ENCODE peak calls at places on chromosomes 5 and 9, in eight cellular contexts. O is GM23338; N is KBM-7; D is mucosa of gallbladder; M is HuH-7; G is caudate nucleus; U is stimulated activated CD8-positive, alpha-beta memory T cell treated with anti-CD3 and anti-CD28 coated beads, Interleukin-2, amount 100 ng/mL, for 1 hour; R is right cardiac atrium. Y is an unnamed sample.

GRCh38 chr5:63743096-63743798 is 219.0 kb downstream of the HTR1A start:
- DNase-seq in U (no peak), M (no peak), O (no peak), G (no peak), D (no peak), N (no peak), R (no peak), Y (no peak)

GRCh38 chr5:158619083-158619788 is 480.5 kb downstream of the EBF1 start:
- DNase-seq in D (peak), U (no peak), N (no peak), M (peak), R (no peak), O (no peak), G (no peak), Y (no peak)

GRCh38 chr5:81817086-81817485 is 66.2 kb upstream of the SSBP2 start:
- DNase-seq in O (no peak), U (no peak), G (no peak), M (no peak), D (no peak), R (no peak), N (no peak), Y (no peak)

GRCh38 chr9:134964686-134965085 is 47.0 kb upstream of the FCN1 start:
- DNase-seq in M (no peak), R (no peak), O (no peak), G (no peak), U (no peak), D (no peak), N (no peak), Y (no peak)

GRCh38 chr5:178194026-178194425 is 6.9 kb upstream of the GMCL2 start:
- DNase-seq in O (no peak), R (no peak), U (no peak), D (no peak), G (no peak), M (no peak), N (peak), Y (no peak)

GRCh38 chr9:130981002-130981760 is 27.8 kb upstream of the LAMC3 start:
- DNase-seq in O (no peak), U (no peak), N (peak), M (no peak), D (no peak), G (no peak), R (no peak), Y (no peak)

GRCh38 chr9:76773051-76773450 is 8.8 kb downstream of the PCA3 start:
- DNase-seq in R (no peak), N (no peak), O (no peak), D (no peak), G (no peak), M (no peak), U (no peak), Y (no peak)

GRCh38 chr5:73376618-73377170 is 71.9 kb downstream of the FOXD1 start:
- DNase-seq in O (no peak), M (no peak), G (no peak), N (no peak), D (no peak), R (no peak), U (no peak), Y (no peak)

GRCh38 chr9:126806336-126806735 is 1.5 kb downstream of the ZBTB43 start:
- DNase-seq in D (no peak), N (no peak), G (no peak), M (no peak), O (no peak), R (no peak), U (no peak), Y (no peak)

GRCh38 chr5:168477060-168477459 is 9.2 kb upstream of the RARS1 start:
- DNase-seq in R (no peak), G (no peak), M (no peak), N (peak), O (peak), U (no peak), D (no peak), Y (no peak)

GRCh38 chr5:145681686-145682085 is 153.5 kb downstream of the PRELID2 start:
- DNase-seq in G (no peak), D (peak), N (peak), O (peak), U (no peak), R (peak), M (peak), Y (peak)

GRCh38 chr5:158753354-158753753 is 346.4 kb downstream of the EBF1 start:
- DNase-seq in R (no peak), G (no peak), D (no peak), M (no peak), U (no peak), N (no peak), O (no peak), Y (no peak)

GRCh38 chr9:133897675-133898074 is 94.4 kb downstream of the VAV2 start:
- DNase-seq in U (no peak), O (no peak), D (no peak), M (no peak), G (no peak), N (no peak), R (no peak), Y (no peak)

GRCh38 chr5:6734243-6734695 is 21.0 kb downstream of the TENT4A start:
- DNase-seq in D (no peak), G (no peak), M (no peak), N (no peak), R (peak), O (no peak), U (no peak), Y (no peak)

GRCh38 chr5:81971694-81972495 is at the start of gene ATG10:
- DNase-seq in U (peak), D (peak), R (peak), G (peak), N (peak), O (peak), M (peak), Y (peak)

GRCh38 chr9:15142903-15143534 is 164.0 kb downstream of the TTC39B start:
- DNase-seq in M (peak), N (no peak), U (no peak), O (peak), G (no peak), R (no peak), D (no peak), Y (no peak)

GRCh38 chr5:136197462-136198142 is 4.6 kb upstream of the SMIM32 start:
- DNase-seq in O (no peak), D (no peak), R (no peak), G (no peak), N (no peak), U (no peak), M (no peak), Y (no peak)

GRCh38 chr9:136387217-136387616 is 12.8 kb downstream of the SNAPC4 start:
- DNase-seq in M (no peak), G (no peak), R (no peak), D (no peak), U (no peak), N (no peak), O (no peak), Y (no peak)

GRCh38 chr5:95606419-95606818 is 13.5 kb upstream of the GPR150 start:
- DNase-seq in O (no peak), D (no peak), N (no peak), U (no peak), R (no peak), G (no peak), M (no peak), Y (no peak)

GRCh38 chr5:155539958-155540595 is 526.5 kb downstream of the KIF4B start:
- DNase-seq in O (peak), N (no peak), D (no peak), G (no peak), U (no peak), M (no peak), R (no peak), Y (no peak)